ENCODE peak calls at places on chromosomes 1 and 21, in four cellular contexts. O is ovary, Q is keratinocyte, N is lung. E is an unnamed sample.

GRCh38 chr1:178192686-178193085 is 98.8 kb downstream of the RASAL2 start:
- DNase-seq in O (no peak), Q (peak; percentile 42), N (peak; percentile 31), E (no peak)

GRCh38 chr1:211750599-211750998 is 75.2 kb upstream of the NEK2 start:
- DNase-seq in O (no peak), Q (no peak), N (no peak), E (no peak)

GRCh38 chr1:229922249-229922648 is 144.8 kb upstream of the GALNT2 start:
- DNase-seq in O (no peak), Q (no peak), N (no peak), E (no peak)

GRCh38 chr1:178918328-178918727 is 47.5 kb upstream of the ANGPTL1 start:
- DNase-seq in O (no peak), Q (no peak), N (no peak), E (no peak)

GRCh38 chr1:154941332-154941995 is 4.9 kb upstream of the PMVK start:
- DNase-seq in O (peak; percentile 84), Q (no peak), N (no peak), E (no peak)

GRCh38 chr21:45336870-45337269 is 49.2 kb upstream of the POFUT2 start:
- DNase-seq in O (peak; percentile 22), Q (no peak), N (no peak), E (peak; percentile 65)

GRCh38 chr1:200258447-200259375 is 151.1 kb downstream of the ZNF281 start:
- DNase-seq in O (no peak), Q (no peak), N (no peak), E (peak; percentile 41)

GRCh38 chr1:222124602-222125001 is 382.7 kb upstream of the DUSP10 start:
- DNase-seq in O (no peak), Q (no peak), N (no peak), E (no peak)

GRCh38 chr1:107172450-107172849 is 31.6 kb downstream of the NTNG1 start:
- DNase-seq in O (no peak), Q (no peak), N (no peak), E (no peak)

GRCh38 chr1:168583571-168583970 is 7.2 kb downstream of the XCL1 start:
- DNase-seq in O (no peak), Q (no peak), N (no peak), E (no peak)

GRCh38 chr1:31762726-31763670 is 1.1 kb downstream of the ADGRB2 start:
- DNase-seq in O (peak; percentile 75), Q (no peak), N (peak; percentile 36), E (peak; percentile 72)

GRCh38 chr1:119482517-119483425 is 24.2 kb upstream of the HSD3B1 start:
- DNase-seq in O (no peak), Q (no peak), N (no peak), E (peak; percentile 53)

GRCh38 chr1:15736666-15737229 is 690 bp downstream of the SLC25A34 start:
- DNase-seq in O (no peak), Q (no peak), N (no peak), E (no peak)

GRCh38 chr1:225446298-225446941 is 18.6 kb upstream of the LBR start:
- DNase-seq in O (no peak), Q (no peak), N (no peak), E (no peak)

GRCh38 chr1:1777950-1778826 is at the start of gene NADK:
- DNase-seq in O (peak; percentile 81), Q (no peak), N (no peak), E (peak; percentile 85)

GRCh38 chr1:234941711-234942320 is 186.8 kb downstream of the TOMM20 start:
- DNase-seq in O (no peak), Q (no peak), N (no peak), E (no peak)

GRCh38 chr1:22794691-22795090 is 84.1 kb downstream of the EPHB2 start:
- DNase-seq in O (no peak), Q (no peak), N (no peak), E (no peak)

GRCh38 chr1:71650126-71650525 is 569.3 kb upstream of the ZRANB2 start:
- DNase-seq in O (no peak), Q (no peak), N (no peak), E (no peak)

GRCh38 chr1:60978421-60979357 is 103.7 kb upstream of the NFIA start:
- DNase-seq in O (no peak), Q (no peak), N (peak; percentile 39), E (no peak)

GRCh38 chr1:101239095-101240040 is 2.5 kb downstream of the S1PR1 start:
- DNase-seq in O (no peak), Q (no peak), N (no peak), E (no peak)
- TF ChIP-seq CTCF in O (no peak), Q (no peak), N (no peak), E (no peak)

GRCh38 chr1:224331326-224331725 is 1.4 kb upstream of the NVL start:
- DNase-seq in O (no peak), Q (no peak), N (no peak), E (no peak)
- H3K4me3 ChIP-seq in O (no peak overlapping the region), Q (no peak overlapping the region), N (no peak overlapping the region), E (peak overlapping the region; percentile 76)

DNA sequence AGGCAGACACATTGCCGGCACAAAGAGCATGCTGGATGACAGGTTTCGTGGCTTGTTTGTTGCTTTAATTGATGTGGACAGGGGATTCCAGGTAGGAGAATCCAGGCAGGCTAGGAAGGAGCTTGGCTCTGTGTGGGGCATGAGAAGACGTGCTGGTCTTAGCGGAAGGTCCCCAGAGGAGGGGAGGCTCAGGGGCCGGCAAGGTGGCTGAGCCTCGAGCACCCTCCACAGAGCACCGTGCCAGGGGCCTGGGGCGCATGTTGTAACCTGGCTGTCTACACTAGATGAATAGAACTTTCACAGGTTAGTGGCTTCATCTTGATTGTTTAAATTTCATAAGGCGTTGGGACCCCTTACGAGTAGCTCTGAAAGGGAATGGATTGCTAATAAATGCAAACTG is 223.1 kb downstream of the CAMTA1 start:
- DNase-seq in O (no peak), Q (no peak), N (no peak), E (no peak)
- H3K9me3 ChIP-seq in O (no peaks in the 10 kb centered on the region), Q (no peaks in the 10 kb centered on the region), N (no peaks in the 10 kb centered on the region), E (no peaks in the 10 kb centered on the region)

GRCh38 chr1:232308616-232309015 is 321.3 kb downstream of the SIPA1L2 start:
- DNase-seq in O (no peak), Q (no peak), N (no peak), E (no peak)

GRCh38 chr1:232305020-232305419 is 324.9 kb downstream of the SIPA1L2 start:
- DNase-seq in O (no peak), Q (no peak), N (peak; percentile 72), E (no peak)

GRCh38 chr1:232303221-232303620 is 326.7 kb downstream of the SIPA1L2 start:
- DNase-seq in O (no peak), Q (no peak), N (no peak), E (no peak)

GRCh38 chr1:232307299-232307698 is 322.6 kb downstream of the SIPA1L2 start:
- DNase-seq in O (no peak), Q (no peak), N (no peak), E (no peak)

DNA sequence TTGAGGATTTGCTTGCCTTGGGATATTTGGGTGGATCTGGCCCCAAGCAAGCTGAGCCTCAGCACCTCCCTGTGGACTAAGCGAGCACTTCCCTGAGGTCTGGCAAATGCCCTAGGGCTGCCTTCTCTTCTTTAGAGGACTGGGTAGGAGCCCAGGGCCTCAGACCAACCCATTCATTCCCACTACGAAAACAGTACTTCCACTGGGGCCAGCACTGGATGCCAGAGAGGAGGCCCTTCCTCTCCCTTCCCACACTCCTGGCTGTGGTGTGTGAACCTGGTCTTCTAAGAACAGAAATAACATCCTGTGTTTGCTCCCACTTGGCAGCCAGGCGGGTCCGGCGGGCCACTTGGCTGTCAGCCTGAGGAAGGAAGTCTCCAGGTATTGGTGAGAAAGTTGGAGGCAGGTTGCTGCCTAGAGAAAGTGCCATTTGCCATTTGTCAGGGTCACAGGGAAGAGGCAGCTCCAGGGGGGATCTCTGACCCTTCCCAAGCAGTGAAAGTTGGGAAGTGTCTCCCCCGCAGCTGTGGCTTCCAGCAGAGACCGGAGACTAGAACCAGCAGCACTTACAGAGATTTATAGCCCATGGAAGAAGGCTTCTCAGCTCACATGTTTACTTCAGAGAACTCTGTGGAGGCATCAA is 323.5 kb downstream of the SIPA1L2 start:
- DNase-seq in O (peak; percentile 45), Q (no peak), N (peak; percentile 58), E (no peak)
- TF ChIP-seq CTCF in O (no peak), Q (peak; percentile 25), N (no peak), E (no peak)

GRCh38 chr1:27575861-27576331 is 28.0 kb downstream of the AHDC1 start:
- DNase-seq in O (peak; percentile 80), Q (no peak), N (peak; percentile 67), E (peak; percentile 87)

GRCh38 chr1:27576846-27577245 is 27.1 kb downstream of the AHDC1 start:
- DNase-seq in O (peak; percentile 54), Q (no peak), N (no peak), E (no peak)

GRCh38 chr1:27572679-27573426 is 31.1 kb downstream of the AHDC1 start:
- DNase-seq in O (peak; percentile 48), Q (no peak), N (no peak), E (no peak)

GRCh38 chr1:27574001-27574781 is 29.8 kb downstream of the AHDC1 start:
- DNase-seq in O (peak; percentile 53), Q (no peak), N (no peak), E (no peak)

GRCh38 chr1:27574871-27575831 is 28.8 kb downstream of the AHDC1 start:
- DNase-seq in O (peak; percentile 87), Q (no peak), N (peak; percentile 80), E (peak; percentile 86)
- H3K4me3 ChIP-seq in O (peak overlapping the region; percentile 51), Q (peak overlapping the region; percentile 28), N (peak overlapping the region; percentile 17), E (peak overlapping the region; percentile 53)

GRCh38 chr1:18710002-18710401 is 79.4 kb downstream of the PAX7 start:
- DNase-seq in O (no peak), Q (no peak), N (no peak), E (no peak)
- H3K9me3 ChIP-seq in O (no peaks in the 10 kb centered on the region), Q (no peaks in the 10 kb centered on the region), N (no peaks in the 10 kb centered on the region), E (no peaks in the 10 kb centered on the region)

DNA sequence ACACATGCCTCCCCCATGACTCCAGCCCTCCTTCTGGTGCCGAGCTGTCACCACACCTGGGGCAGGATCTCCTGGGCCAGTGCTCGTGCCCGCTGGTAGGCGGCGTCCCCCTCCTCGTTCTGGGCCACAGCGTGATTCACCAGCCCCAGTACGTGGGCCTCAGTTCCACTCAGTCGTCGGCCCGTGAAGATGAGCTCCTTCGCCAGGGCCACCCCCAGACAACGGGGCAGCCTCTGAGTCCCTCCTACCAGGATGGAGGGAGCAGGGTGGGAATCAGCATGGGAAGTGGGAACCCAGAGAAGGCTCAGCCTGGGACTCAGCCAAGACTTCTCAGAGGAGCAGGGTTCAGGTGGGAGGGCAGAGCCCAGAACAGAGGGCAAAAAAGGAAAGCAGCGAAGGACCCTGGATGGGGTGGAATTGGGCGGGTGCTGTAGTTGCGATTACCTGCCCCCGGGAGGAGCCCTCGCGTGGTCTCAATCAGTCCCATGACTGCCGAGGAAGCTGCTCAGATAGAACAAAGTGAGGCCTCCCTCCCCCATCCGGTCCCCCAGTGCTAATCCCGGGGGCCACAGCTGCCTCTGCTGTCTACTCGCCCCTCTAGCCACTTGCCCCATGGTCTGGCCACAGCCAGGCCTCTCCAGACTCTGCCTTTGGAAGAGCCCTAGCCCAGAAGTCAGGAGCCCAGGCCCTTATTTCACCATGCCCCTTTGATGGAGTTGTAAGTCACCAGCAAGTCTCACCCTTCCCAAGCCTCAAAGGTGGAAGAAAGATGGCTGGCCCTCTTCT is 16.8 kb downstream of the ECHDC2 start:
- DNase-seq in O (no peak), Q (no peak), N (no peak), E (peak; percentile 47)
- TF ChIP-seq CTCF in O (no peak), Q (peak; percentile 59), N (no peak), E (peak; percentile 37)

GRCh38 chr1:3989465-3989864 is 89.4 kb upstream of the C1orf174 start:
- DNase-seq in O (no peak), Q (no peak), N (no peak), E (no peak)
- H3K4me3 ChIP-seq in O (no peak overlapping the region), Q (no peak overlapping the region), N (no peak overlapping the region), E (no peak overlapping the region)

E was measured in Caco-2.